ENCODE peak calls at places on chromosomes 6 and 20, in seven cellular contexts. B is heart left ventricle; Z is Panc1; S is PC-3; W is left lobe of liver; Y is aorta; A is naive thymus-derived CD8-positive, alpha-beta T cell. M is an unnamed sample.

GRCh38 chr6:16657768-16658167 is 103.5 kb downstream of the ATXN1 start:
- ATAC-seq in S (no peak), W (no peak), A (no peak), Z (no peak), B (no peak), Y (no peak), M (no peak)

GRCh38 chr6:53128842-53129241 is 19.8 kb downstream of the GCM1 start:
- ATAC-seq in Z (no peak), S (no peak), B (no peak), A (no peak), W (no peak), Y (no peak), M (no peak)

GRCh38 chr6:41469156-41469950 is 76.8 kb upstream of the FOXP4 start:
- ATAC-seq in Z (no peak), W (no peak), A (no peak), S (no peak), B (no peak), Y (no peak), M (no peak)

GRCh38 chr20:45088247-45088646 is 12.7 kb downstream of the KCNS1 start:
- ATAC-seq in A (no peak), B (no peak), W (no peak), Y (no peak), Z (no peak), S (peak; percentile 97), M (no peak)

GRCh38 chr6:13012271-13012670 is 295.7 kb downstream of the PHACTR1 start:
- ATAC-seq in S (no peak), B (no peak), Z (no peak), W (peak; percentile 30), Y (no peak), A (no peak), M (no peak)

GRCh38 chr6:5723905-5724691 is 282.6 kb downstream of the NRN1 start:
- ATAC-seq in Y (peak; percentile 46), A (peak; percentile 75), B (peak; percentile 84), S (no peak), Z (no peak), W (peak; percentile 58), M (peak; percentile 53)

GRCh38 chr20:33559994-33560393 is 70.1 kb downstream of the CBFA2T2 start:
- ATAC-seq in W (no peak), Y (no peak), S (no peak), A (no peak), Z (no peak), B (no peak), M (no peak)

GRCh38 chr20:47648943-47649342 is 136.3 kb downstream of the SULF2 start:
- ATAC-seq in A (no peak), Y (no peak), B (no peak), W (no peak), Z (no peak), S (no peak), M (no peak)

GRCh38 chr6:139748353-139749146 is 374.1 kb upstream of the CITED2 start:
- ATAC-seq in Z (no peak), W (peak; percentile 78), A (no peak), B (no peak), S (no peak), Y (no peak), M (no peak)

GRCh38 chr6:6966127-6966526 is 141.6 kb upstream of the RREB1 start:
- ATAC-seq in Z (no peak), B (no peak), Y (no peak), S (no peak), W (no peak), A (no peak), M (no peak)

GRCh38 chr6:47288245-47289090 is 21.2 kb downstream of the TNFRSF21 start:
- ATAC-seq in A (no peak), B (peak; percentile 44), W (no peak), Y (no peak), Z (peak; percentile 86), S (peak; percentile 61), M (no peak)

GRCh38 chr20:19888269-19888669 is 128.9 kb upstream of the NAA20 start:
- ATAC-seq in S (no peak), W (peak; percentile 12), B (peak; percentile 7), Z (peak; percentile 27), A (no peak), Y (peak; percentile 16), M (no peak)

GRCh38 chr20:50538276-50538675 is 28.1 kb downstream of the PTPN1 start:
- ATAC-seq in Z (no peak), B (no peak), S (no peak), W (no peak), A (no peak), Y (no peak), M (no peak)

GRCh38 chr6:157606516-157606915 is 216.5 kb upstream of the SNX9 start:
- ATAC-seq in Z (no peak), A (no peak), W (no peak), Y (peak; percentile 53), S (no peak), B (no peak), M (no peak)

GRCh38 chr6:7556394-7557106 is 15.1 kb downstream of the DSP start:
- ATAC-seq in W (no peak), Z (no peak), S (no peak), B (no peak), A (no peak), Y (no peak), M (no peak)

GRCh38 chr6:28567506-28567905 is 41.8 kb downstream of the GPX5 start:
- ATAC-seq in S (no peak), A (no peak), B (no peak), W (no peak), Y (no peak), Z (no peak), M (no peak)

M was measured in gastroesophageal sphincter.